ENCODE peak calls at places on chromosomes 6 and 20, in four cellular contexts. One of them, this sample, is unnamed.

GRCh38 chr6:111591370-111591900 is 14.2 kb downstream of the TRAF3IP2 start:
- DNase-seq in HT1080: peak
- DNase-seq in HFFc6: peak
- DNase-seq in activated CD4-positive, alpha-beta T cell treated with anti-CD3 and anti-CD28 coated beads for 48 hours: no peak
- DNase-seq in this sample: no peak

GRCh38 chr6:138031850-138032249 is 75.4 kb downstream of the PERP start:
- DNase-seq in HT1080: no peak
- DNase-seq in activated CD4-positive, alpha-beta T cell treated with anti-CD3 and anti-CD28 coated beads for 48 hours: no peak
- DNase-seq in HFFc6: peak
- DNase-seq in this sample: no peak

GRCh38 chr20:23653400-23653938 is 15.7 kb upstream of the CST3 start:
- DNase-seq in activated CD4-positive, alpha-beta T cell treated with anti-CD3 and anti-CD28 coated beads for 48 hours: no peak
- DNase-seq in HFFc6: no peak
- DNase-seq in HT1080: no peak
- DNase-seq in this sample: no peak

GRCh38 chr6:106963544-106963943 is 11.0 kb downstream of the CD24 start:
- DNase-seq in activated CD4-positive, alpha-beta T cell treated with anti-CD3 and anti-CD28 coated beads for 48 hours: no peak
- DNase-seq in HFFc6: no peak
- DNase-seq in HT1080: no peak
- DNase-seq in this sample: no peak

GRCh38 chr20:51104960-51105460 is 82.1 kb upstream of the KCNG1 start:
- DNase-seq in activated CD4-positive, alpha-beta T cell treated with anti-CD3 and anti-CD28 coated beads for 48 hours: no peak
- DNase-seq in HT1080: no peak
- DNase-seq in HFFc6: no peak
- DNase-seq in this sample: no peak

GRCh38 chr20:12047838-12048432 is 130.2 kb downstream of the BTBD3 start:
- DNase-seq in HFFc6: peak
- DNase-seq in activated CD4-positive, alpha-beta T cell treated with anti-CD3 and anti-CD28 coated beads for 48 hours: no peak
- DNase-seq in HT1080: peak
- DNase-seq in this sample: no peak

GRCh38 chr20:48635791-48636267 is 192.0 kb downstream of the PREX1 start:
- DNase-seq in activated CD4-positive, alpha-beta T cell treated with anti-CD3 and anti-CD28 coated beads for 48 hours: peak
- DNase-seq in HT1080: peak
- DNase-seq in HFFc6: peak
- DNase-seq in this sample: peak

GRCh38 chr20:59662856-59663512 is 58.6 kb downstream of the PHACTR3 start:
- DNase-seq in HT1080: no peak
- DNase-seq in activated CD4-positive, alpha-beta T cell treated with anti-CD3 and anti-CD28 coated beads for 48 hours: no peak
- DNase-seq in HFFc6: no peak
- DNase-seq in this sample: no peak

GRCh38 chr6:33078919-33079521 is 3.2 kb downstream of the HLA-DPB1 start:
- DNase-seq in HT1080: no peak
- DNase-seq in activated CD4-positive, alpha-beta T cell treated with anti-CD3 and anti-CD28 coated beads for 48 hours: no peak
- DNase-seq in HFFc6: no peak
- DNase-seq in this sample: no peak

GRCh38 chr6:56716229-56716628 is 73.5 kb upstream of the DST start:
- DNase-seq in HT1080: no peak
- DNase-seq in activated CD4-positive, alpha-beta T cell treated with anti-CD3 and anti-CD28 coated beads for 48 hours: no peak
- DNase-seq in HFFc6: peak
- DNase-seq in this sample: no peak

GRCh38 chr6:32666420-32667300 is at the start of gene HLA-DQB1:
- DNase-seq in HT1080: peak
- DNase-seq in activated CD4-positive, alpha-beta T cell treated with anti-CD3 and anti-CD28 coated beads for 48 hours: peak
- DNase-seq in HFFc6: peak
- DNase-seq in this sample: peak

GRCh38 chr6:110039996-110040383 is 61.9 kb downstream of the GPR6 start:
- DNase-seq in HFFc6: peak
- DNase-seq in HT1080: peak
- DNase-seq in activated CD4-positive, alpha-beta T cell treated with anti-CD3 and anti-CD28 coated beads for 48 hours: peak
- DNase-seq in this sample: peak

GRCh38 chr6:153670403-153671026 is 368.5 kb upstream of the OPRM1 start:
- DNase-seq in activated CD4-positive, alpha-beta T cell treated with anti-CD3 and anti-CD28 coated beads for 48 hours: no peak
- DNase-seq in HFFc6: no peak
- DNase-seq in HT1080: no peak
- DNase-seq in this sample: no peak

GRCh38 chr6:20440291-20440690 is 38.6 kb downstream of the E2F3 start:
- DNase-seq in HT1080: no peak
- DNase-seq in HFFc6: no peak
- DNase-seq in activated CD4-positive, alpha-beta T cell treated with anti-CD3 and anti-CD28 coated beads for 48 hours: no peak
- DNase-seq in this sample: no peak

GRCh38 chr6:109740787-109741186 is 49.7 kb downstream of the FIG4 start:
- DNase-seq in activated CD4-positive, alpha-beta T cell treated with anti-CD3 and anti-CD28 coated beads for 48 hours: no peak
- DNase-seq in HT1080: no peak
- DNase-seq in HFFc6: no peak
- DNase-seq in this sample: no peak

GRCh38 chr6:6534399-6534798 is 54.1 kb upstream of the LY86 start:
- DNase-seq in HT1080: no peak
- DNase-seq in HFFc6: no peak
- DNase-seq in activated CD4-positive, alpha-beta T cell treated with anti-CD3 and anti-CD28 coated beads for 48 hours: no peak
- DNase-seq in this sample: no peak

GRCh38 chr6:52976591-52977035 is 18.5 kb downstream of the GSTA4 start:
- DNase-seq in activated CD4-positive, alpha-beta T cell treated with anti-CD3 and anti-CD28 coated beads for 48 hours: peak
- DNase-seq in HFFc6: no peak
- DNase-seq in HT1080: no peak
- DNase-seq in this sample: peak

GRCh38 chr6:11869656-11870340 is 91.2 kb upstream of the ADTRP start:
- DNase-seq in HFFc6: no peak
- DNase-seq in activated CD4-positive, alpha-beta T cell treated with anti-CD3 and anti-CD28 coated beads for 48 hours: no peak
- DNase-seq in HT1080: peak
- DNase-seq in this sample: no peak

GRCh38 chr6:4844108-4844507 is 67.9 kb downstream of the CDYL start:
- DNase-seq in HFFc6: no peak
- DNase-seq in activated CD4-positive, alpha-beta T cell treated with anti-CD3 and anti-CD28 coated beads for 48 hours: peak
- DNase-seq in HT1080: no peak
- DNase-seq in this sample: peak

GRCh38 chr6:117615981-117616961 is 14.0 kb upstream of the GOPC start:
- DNase-seq in HT1080: peak
- DNase-seq in HFFc6: no peak
- DNase-seq in activated CD4-positive, alpha-beta T cell treated with anti-CD3 and anti-CD28 coated beads for 48 hours: peak
- DNase-seq in this sample: peak

GRCh38 chr6:47464052-47464451 is 13.5 kb upstream of the CD2AP start:
- DNase-seq in HFFc6: no peak
- DNase-seq in HT1080: no peak
- DNase-seq in activated CD4-positive, alpha-beta T cell treated with anti-CD3 and anti-CD28 coated beads for 48 hours: no peak
- DNase-seq in this sample: no peak

GRCh38 chr20:6140947-6141346 is 18.1 kb upstream of the FERMT1 start:
- DNase-seq in activated CD4-positive, alpha-beta T cell treated with anti-CD3 and anti-CD28 coated beads for 48 hours: peak
- DNase-seq in HT1080: peak
- DNase-seq in HFFc6: peak
- DNase-seq in this sample: peak

GRCh38 chr6:22350109-22350508 is 53.3 kb upstream of the PRL start:
- DNase-seq in HFFc6: no peak
- DNase-seq in HT1080: no peak
- DNase-seq in activated CD4-positive, alpha-beta T cell treated with anti-CD3 and anti-CD28 coated beads for 48 hours: no peak
- DNase-seq in this sample: no peak

GRCh38 chr6:146876271-146877151 is 277.7 kb downstream of the ADGB start:
- DNase-seq in activated CD4-positive, alpha-beta T cell treated with anti-CD3 and anti-CD28 coated beads for 48 hours: peak
- DNase-seq in HFFc6: no peak
- DNase-seq in HT1080: no peak
- DNase-seq in this sample: no peak

GRCh38 chr6:89506716-89507597 is 74.0 kb downstream of the ANKRD6 start:
- DNase-seq in activated CD4-positive, alpha-beta T cell treated with anti-CD3 and anti-CD28 coated beads for 48 hours: no peak
- DNase-seq in HT1080: no peak
- DNase-seq in HFFc6: no peak
- DNase-seq in this sample: no peak

GRCh38 chr6:11162262-11162661 is 50.7 kb upstream of the ERVFRD-1 start:
- DNase-seq in activated CD4-positive, alpha-beta T cell treated with anti-CD3 and anti-CD28 coated beads for 48 hours: no peak
- DNase-seq in HT1080: no peak
- DNase-seq in HFFc6: no peak
- DNase-seq in this sample: no peak

GRCh38 chr6:34496103-34496685 is 30.3 kb downstream of the PACSIN1 start:
- DNase-seq in HFFc6: no peak
- DNase-seq in HT1080: no peak
- DNase-seq in activated CD4-positive, alpha-beta T cell treated with anti-CD3 and anti-CD28 coated beads for 48 hours: no peak
- DNase-seq in this sample: no peak

GRCh38 chr6:96468681-96469224 is 52.9 kb upstream of the UFL1 start:
- DNase-seq in HFFc6: no peak
- DNase-seq in activated CD4-positive, alpha-beta T cell treated with anti-CD3 and anti-CD28 coated beads for 48 hours: no peak
- DNase-seq in HT1080: no peak
- DNase-seq in this sample: no peak

GRCh38 chr6:1701668-1702353 is 92.1 kb downstream of the FOXC1 start:
- DNase-seq in HFFc6: peak
- DNase-seq in HT1080: peak
- DNase-seq in activated CD4-positive, alpha-beta T cell treated with anti-CD3 and anti-CD28 coated beads for 48 hours: no peak
- DNase-seq in this sample: no peak

GRCh38 chr20:48771542-48771941 is 56.3 kb downstream of the PREX1 start:
- DNase-seq in HFFc6: peak
- DNase-seq in HT1080: no peak
- DNase-seq in activated CD4-positive, alpha-beta T cell treated with anti-CD3 and anti-CD28 coated beads for 48 hours: no peak
- DNase-seq in this sample: no peak

This sample was measured in stimulated activated naive CD8-positive, alpha-beta T cell treated with anti-CD3 and anti-CD28 coated beads, Interleukin-15, Interleukin-2, amounts not matched to agents 100 U/mL and 50 U/mL, for 24 hours.